ENCODE peak calls at places on chromosome 11, in five cellular contexts. One of them, this sample, is unnamed.

GRCh38 chr11:70423523-70424505 is 25.5 kb downstream of the CTTN start:
- DNase-seq in COR-L47: no peak
- DNase-seq in HS-5: peak
- DNase-seq in uterus: peak
- DNase-seq in KBM-7: peak
- DNase-seq in this sample: no peak

GRCh38 chr11:123473941-123474668 is 44.0 kb downstream of the GRAMD1B start:
- DNase-seq in uterus: no peak
- DNase-seq in COR-L47: no peak
- DNase-seq in KBM-7: no peak
- DNase-seq in HS-5: peak
- DNase-seq in this sample: peak

GRCh38 chr11:118142809-118143208 is 9.8 kb downstream of the SCN4B start:
- DNase-seq in HS-5: no peak
- DNase-seq in KBM-7: peak
- DNase-seq in uterus: no peak
- DNase-seq in COR-L47: no peak
- DNase-seq in this sample: no peak

GRCh38 chr11:132452616-132453015 is 1079.7 kb downstream of the OPCML start:
- DNase-seq in HS-5: no peak
- DNase-seq in COR-L47: no peak
- DNase-seq in KBM-7: no peak
- DNase-seq in uterus: no peak
- DNase-seq in this sample: no peak

GRCh38 chr11:67268036-67268683 is 1.9 kb downstream of the GRK2 start:
- DNase-seq in uterus: no peak
- DNase-seq in KBM-7: peak
- DNase-seq in HS-5: no peak
- DNase-seq in COR-L47: no peak
- DNase-seq in this sample: no peak

GRCh38 chr11:123195182-123196059 is at the start of gene CLMP:
- DNase-seq in HS-5: no peak
- DNase-seq in COR-L47: no peak
- DNase-seq in KBM-7: no peak
- DNase-seq in uterus: peak
- DNase-seq in this sample: no peak

GRCh38 chr11:67371549-67372231 is 1.7 kb downstream of the CLCF1 start:
- DNase-seq in COR-L47: no peak
- DNase-seq in uterus: peak
- DNase-seq in KBM-7: peak
- DNase-seq in HS-5: no peak
- DNase-seq in this sample: no peak

GRCh38 chr11:14109742-14110141 is 147.2 kb downstream of the SPON1 start:
- DNase-seq in uterus: no peak
- DNase-seq in COR-L47: no peak
- DNase-seq in KBM-7: no peak
- DNase-seq in HS-5: no peak
- DNase-seq in this sample: no peak

GRCh38 chr11:7999795-8000194 is 12.7 kb downstream of the EIF3F start:
- DNase-seq in COR-L47: no peak
- DNase-seq in HS-5: no peak
- DNase-seq in KBM-7: no peak
- DNase-seq in uterus: no peak
- DNase-seq in this sample: no peak

GRCh38 chr11:12434255-12434654 is 56.9 kb downstream of the PARVA start:
- DNase-seq in HS-5: no peak
- DNase-seq in uterus: no peak
- DNase-seq in KBM-7: no peak
- DNase-seq in COR-L47: no peak
- DNase-seq in this sample: no peak

GRCh38 chr11:6572215-6572614 is 31.2 kb downstream of the RRP8 start:
- DNase-seq in COR-L47: no peak
- DNase-seq in KBM-7: no peak
- DNase-seq in HS-5: peak
- DNase-seq in uterus: no peak
- DNase-seq in this sample: no peak

GRCh38 chr11:69122642-69123431 is 32.9 kb upstream of the SMIM38 start:
- DNase-seq in uterus: no peak
- DNase-seq in HS-5: peak
- DNase-seq in COR-L47: no peak
- DNase-seq in KBM-7: no peak
- DNase-seq in this sample: peak

GRCh38 chr11:35553021-35553420 is 27.6 kb upstream of the PAMR1 start:
- DNase-seq in HS-5: no peak
- DNase-seq in uterus: no peak
- DNase-seq in KBM-7: no peak
- DNase-seq in COR-L47: no peak
- DNase-seq in this sample: no peak

GRCh38 chr11:124717786-124718634 is 21.7 kb upstream of the NRGN start:
- DNase-seq in uterus: peak
- DNase-seq in KBM-7: peak
- DNase-seq in HS-5: peak
- DNase-seq in COR-L47: no peak
- DNase-seq in this sample: no peak

GRCh38 chr11:57456960-57457642 is 3.2 kb upstream of the RTN4RL2 start:
- DNase-seq in HS-5: peak
- DNase-seq in uterus: peak
- DNase-seq in KBM-7: peak
- DNase-seq in COR-L47: peak
- DNase-seq in this sample: peak

GRCh38 chr11:121318848-121319834 is 26.6 kb downstream of the SC5D start:
- DNase-seq in KBM-7: peak
- DNase-seq in COR-L47: peak
- DNase-seq in uterus: no peak
- DNase-seq in HS-5: no peak
- DNase-seq in this sample: peak

GRCh38 chr11:11620966-11621880 is 582 bp downstream of the GALNT18 start:
- DNase-seq in uterus: peak
- DNase-seq in HS-5: no peak
- DNase-seq in COR-L47: peak
- DNase-seq in KBM-7: peak
- DNase-seq in this sample: no peak

GRCh38 chr11:125348141-125348651 is 147.9 kb downstream of the FEZ1 start:
- DNase-seq in KBM-7: no peak
- DNase-seq in COR-L47: no peak
- DNase-seq in uterus: no peak
- DNase-seq in HS-5: no peak
- DNase-seq in this sample: no peak

GRCh38 chr11:104979839-104980238 is 11.5 kb upstream of the CASP4 start:
- DNase-seq in uterus: no peak
- DNase-seq in COR-L47: no peak
- DNase-seq in KBM-7: no peak
- DNase-seq in HS-5: no peak
- DNase-seq in this sample: no peak

GRCh38 chr11:102911758-102912481 is 37.1 kb upstream of the MMP12 start:
- DNase-seq in HS-5: no peak
- DNase-seq in COR-L47: no peak
- DNase-seq in uterus: no peak
- DNase-seq in KBM-7: no peak
- DNase-seq in this sample: no peak

GRCh38 chr11:75214411-75214821 is 26.2 kb upstream of the TPBGL start:
- DNase-seq in uterus: peak
- DNase-seq in KBM-7: peak
- DNase-seq in COR-L47: peak
- DNase-seq in HS-5: peak
- DNase-seq in this sample: peak

GRCh38 chr11:12472401-12473065 is 95.2 kb downstream of the PARVA start:
- DNase-seq in COR-L47: no peak
- DNase-seq in uterus: no peak
- DNase-seq in KBM-7: no peak
- DNase-seq in HS-5: no peak
- DNase-seq in this sample: no peak

GRCh38 chr11:65524747-65525658 is at the start of gene SCYL1:
- DNase-seq in uterus: peak
- DNase-seq in KBM-7: peak
- DNase-seq in COR-L47: peak
- DNase-seq in HS-5: no peak
- DNase-seq in this sample: no peak

GRCh38 chr11:134560566-134561347 is 148.7 kb upstream of the B3GAT1 start:
- DNase-seq in COR-L47: no peak
- DNase-seq in uterus: no peak
- DNase-seq in KBM-7: no peak
- DNase-seq in HS-5: no peak
- DNase-seq in this sample: no peak

GRCh38 chr11:44784438-44784760 is 57.6 kb downstream of the TSPAN18 start:
- DNase-seq in KBM-7: no peak
- DNase-seq in uterus: no peak
- DNase-seq in COR-L47: no peak
- DNase-seq in HS-5: no peak
- DNase-seq in this sample: no peak

GRCh38 chr11:64090811-64091516 is 55.2 kb downstream of the FLRT1 start:
- DNase-seq in uterus: no peak
- DNase-seq in HS-5: peak
- DNase-seq in COR-L47: no peak
- DNase-seq in KBM-7: no peak
- DNase-seq in this sample: no peak

GRCh38 chr11:55501014-55501413 is 53.3 kb upstream of the OR4C15 start:
- DNase-seq in KBM-7: no peak
- DNase-seq in HS-5: no peak
- DNase-seq in uterus: no peak
- DNase-seq in COR-L47: no peak
- DNase-seq in this sample: no peak